ENCODE peak calls at places on chromosome 13, in four cellular contexts. One of them, this sample, is unnamed.
A peak's percentile ranks its signal among the peaks of the same experiment; 100 is the strongest.

GRCh38 chr13:83503424-83503823 is 378.9 kb downstream of the SLITRK1 start:
- DNase-seq in H1: no peak
- DNase-seq in HCT116: no peak
- DNase-seq in endothelial cell of umbilical vein: no peak
- DNase-seq in this sample: no peak

GRCh38 chr13:48839171-48839570 is 136.5 kb upstream of the FNDC3A start:
- DNase-seq in endothelial cell of umbilical vein: peak; percentile 64
- DNase-seq in HCT116: no peak
- DNase-seq in H1: no peak
- DNase-seq in this sample: no peak

GRCh38 chr13:86810385-86810784 is 860.8 kb upstream of the SLITRK5 start:
- DNase-seq in H1: no peak
- DNase-seq in HCT116: no peak
- DNase-seq in endothelial cell of umbilical vein: no peak
- DNase-seq in this sample: no peak

GRCh38 chr13:49791214-49791752 is 1.2 kb downstream of the KPNA3 start:
- DNase-seq in H1: no peak
- DNase-seq in endothelial cell of umbilical vein: peak; percentile 58
- DNase-seq in HCT116: no peak
- DNase-seq in this sample: peak; percentile 65

GRCh38 chr13:42279986-42280385 is 8.0 kb downstream of the AKAP11 start:
- DNase-seq in HCT116: no peak
- DNase-seq in H1: no peak
- DNase-seq in endothelial cell of umbilical vein: peak; percentile 75
- DNase-seq in this sample: no peak

GRCh38 chr13:30466358-30466714 is 600 bp upstream of the HMGB1 start:
- DNase-seq in endothelial cell of umbilical vein: no peak
- DNase-seq in H1: no peak
- DNase-seq in HCT116: no peak
- DNase-seq in this sample: no peak

GRCh38 chr13:98821372-98822237 is 69.1 kb upstream of the SLC15A1 start:
- DNase-seq in HCT116: no peak
- DNase-seq in endothelial cell of umbilical vein: peak; percentile 83
- DNase-seq in H1: no peak
- DNase-seq in this sample: no peak

GRCh38 chr13:77475345-77476084 is 60.0 kb upstream of the SCEL start:
- DNase-seq in endothelial cell of umbilical vein: no peak
- DNase-seq in H1: no peak
- DNase-seq in HCT116: no peak
- DNase-seq in this sample: no peak

GRCh38 chr13:33322474-33322827 is 36.9 kb upstream of the STARD13 start:
- DNase-seq in HCT116: no peak
- DNase-seq in H1: no peak
- DNase-seq in endothelial cell of umbilical vein: no peak
- DNase-seq in this sample: no peak

GRCh38 chr13:53052675-53053074 is 24.1 kb downstream of the OLFM4 start:
- DNase-seq in HCT116: no peak
- DNase-seq in H1: no peak
- DNase-seq in endothelial cell of umbilical vein: peak; percentile 3
- DNase-seq in this sample: no peak

GRCh38 chr13:41608779-41609178 is 151.4 kb downstream of the RGCC start:
- DNase-seq in HCT116: no peak
- DNase-seq in H1: no peak
- DNase-seq in endothelial cell of umbilical vein: no peak
- DNase-seq in this sample: no peak

GRCh38 chr13:75061909-75062308 is 420.1 kb downstream of the TBC1D4 start:
- DNase-seq in endothelial cell of umbilical vein: no peak
- DNase-seq in HCT116: no peak
- DNase-seq in H1: no peak
- DNase-seq in this sample: no peak

GRCh38 chr13:33787051-33787591 is 30.8 kb upstream of the RFC3 start:
- DNase-seq in HCT116: no peak
- DNase-seq in endothelial cell of umbilical vein: no peak
- DNase-seq in H1: no peak
- DNase-seq in this sample: no peak

GRCh38 chr13:22738357-22738756 is 442.4 kb upstream of the SGCG start:
- DNase-seq in HCT116: no peak
- DNase-seq in endothelial cell of umbilical vein: no peak
- DNase-seq in H1: no peak
- DNase-seq in this sample: no peak

GRCh38 chr13:32650705-32651311 is 64.6 kb downstream of the PDS5B start:
- DNase-seq in endothelial cell of umbilical vein: peak; percentile 77
- DNase-seq in HCT116: peak; percentile 43
- DNase-seq in H1: no peak
- DNase-seq in this sample: peak; percentile 82

GRCh38 chr13:80465321-80465720 is 124.4 kb upstream of the SPRY2 start:
- DNase-seq in HCT116: no peak
- DNase-seq in H1: no peak
- DNase-seq in endothelial cell of umbilical vein: no peak
- DNase-seq in this sample: no peak

GRCh38 chr13:111421216-111421615 is 100.8 kb downstream of the TEX29 start:
- DNase-seq in HCT116: no peak
- DNase-seq in H1: no peak
- DNase-seq in endothelial cell of umbilical vein: no peak
- DNase-seq in this sample: no peak

GRCh38 chr13:80605007-80605406 is 264.1 kb upstream of the SPRY2 start:
- DNase-seq in endothelial cell of umbilical vein: no peak
- DNase-seq in H1: no peak
- DNase-seq in HCT116: no peak
- DNase-seq in this sample: no peak

GRCh38 chr13:77222909-77223308 is 104.0 kb downstream of the MYCBP2 start:
- DNase-seq in endothelial cell of umbilical vein: no peak
- DNase-seq in HCT116: no peak
- DNase-seq in H1: no peak
- DNase-seq in this sample: no peak

GRCh38 chr13:100131863-100132574 is 43.1 kb downstream of the PCCA start:
- DNase-seq in HCT116: peak; percentile 45
- DNase-seq in H1: no peak
- DNase-seq in endothelial cell of umbilical vein: peak; percentile 97
- DNase-seq in this sample: no peak

GRCh38 chr13:103282571-103283450 is 216.6 kb upstream of the SLC10A2 start:
- DNase-seq in endothelial cell of umbilical vein: no peak
- DNase-seq in HCT116: no peak
- DNase-seq in H1: no peak
- DNase-seq in this sample: no peak

GRCh38 chr13:101416181-101417042 is at the start of gene NALCN:
- DNase-seq in endothelial cell of umbilical vein: peak; percentile 49
- DNase-seq in HCT116: no peak
- DNase-seq in H1: no peak
- DNase-seq in this sample: no peak

GRCh38 chr13:42474954-42475353 is 99.0 kb upstream of the TNFSF11 start:
- DNase-seq in HCT116: no peak
- DNase-seq in endothelial cell of umbilical vein: peak; percentile 26
- DNase-seq in H1: no peak
- DNase-seq in this sample: no peak

GRCh38 chr13:26998265-26998664 is 173.3 kb downstream of the USP12 start:
- DNase-seq in endothelial cell of umbilical vein: no peak
- DNase-seq in H1: no peak
- DNase-seq in HCT116: no peak
- DNase-seq in this sample: no peak

GRCh38 chr13:26993780-26994179 is 177.8 kb downstream of the USP12 start:
- DNase-seq in H1: no peak
- DNase-seq in endothelial cell of umbilical vein: no peak
- DNase-seq in HCT116: no peak
- DNase-seq in this sample: no peak

GRCh38 chr13:26999499-26999898 is 172.1 kb downstream of the USP12 start:
- DNase-seq in H1: no peak
- DNase-seq in HCT116: no peak
- DNase-seq in endothelial cell of umbilical vein: no peak
- DNase-seq in this sample: no peak

GRCh38 chr13:26995159-26995558 is 176.5 kb downstream of the USP12 start:
- DNase-seq in endothelial cell of umbilical vein: no peak
- DNase-seq in HCT116: no peak
- DNase-seq in H1: no peak
- DNase-seq in this sample: no peak

DNA sequence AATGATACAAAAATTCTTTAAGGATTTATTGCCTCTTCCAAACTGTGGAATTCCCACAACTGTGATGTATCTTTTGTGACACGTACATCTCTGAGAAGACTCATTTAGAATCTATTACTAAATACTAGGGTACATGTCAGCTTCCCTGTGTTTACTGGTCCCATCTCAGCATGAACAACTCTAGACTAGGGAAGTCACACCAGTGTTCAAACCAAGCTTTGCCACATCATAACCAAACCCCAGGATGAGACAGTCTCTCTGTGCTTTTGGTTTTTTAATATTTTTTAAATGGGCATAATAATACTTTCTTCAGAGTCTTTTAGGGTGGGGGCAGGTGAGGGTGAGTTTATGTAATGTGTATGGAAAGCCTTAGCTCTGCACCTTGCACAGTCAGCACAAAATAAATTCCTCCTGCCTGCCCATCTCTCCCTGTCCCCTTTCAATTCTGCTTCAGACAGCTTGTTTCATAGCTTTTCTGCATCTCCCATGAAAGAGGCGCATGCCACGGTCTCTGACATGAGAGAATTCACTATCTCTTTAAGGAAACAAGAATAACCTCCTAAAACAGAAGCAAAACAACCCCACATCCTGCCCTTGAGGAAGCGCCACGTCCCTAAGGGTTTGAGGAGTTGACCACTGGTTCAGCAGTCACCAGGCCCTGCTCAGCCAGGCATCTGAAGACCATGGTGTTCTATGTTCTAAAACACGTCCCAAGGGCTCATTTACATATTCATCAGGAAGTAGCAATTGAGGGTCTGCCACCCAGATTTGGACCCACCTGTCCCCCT is 174.5 kb downstream of the USP12 start:
- DNase-seq in H1: no peak
- DNase-seq in HCT116: no peak
- DNase-seq in endothelial cell of umbilical vein: no peak
- DNase-seq in this sample: no peak
- TF ChIP-seq POLR2A in H1: no peak
- TF ChIP-seq POLR2A in HCT116: no peak
- TF ChIP-seq POLR2A in endothelial cell of umbilical vein: no peak
- TF ChIP-seq POLR2A in this sample: no peak

GRCh38 chr13:46127336-46128023 is 22.6 kb upstream of the CPB2 start:
- DNase-seq in endothelial cell of umbilical vein: no peak
- DNase-seq in H1: no peak
- DNase-seq in HCT116: no peak
- DNase-seq in this sample: no peak

GRCh38 chr13:46126074-46126473 is 21.2 kb upstream of the CPB2 start:
- DNase-seq in HCT116: no peak
- DNase-seq in endothelial cell of umbilical vein: no peak
- DNase-seq in H1: no peak
- DNase-seq in this sample: no peak

GRCh38 chr13:46124531-46124966 is 19.7 kb upstream of the CPB2 start:
- DNase-seq in H1: no peak
- DNase-seq in endothelial cell of umbilical vein: no peak
- DNase-seq in HCT116: no peak
- DNase-seq in this sample: no peak

GRCh38 chr13:46126552-46127171 is 21.8 kb upstream of the CPB2 start:
- DNase-seq in H1: peak; percentile 56
- DNase-seq in HCT116: peak; percentile 57
- DNase-seq in endothelial cell of umbilical vein: peak; percentile 85
- DNase-seq in this sample: peak; percentile 77

GRCh38 chr13:46124967-46125933 is 20.4 kb upstream of the CPB2 start:
- DNase-seq in endothelial cell of umbilical vein: peak; percentile 75
- DNase-seq in HCT116: no peak
- DNase-seq in H1: no peak
- DNase-seq in this sample: peak; percentile 6
- TF ChIP-seq POLR2A in endothelial cell of umbilical vein: no peak
- TF ChIP-seq POLR2A in HCT116: no peak
- TF ChIP-seq POLR2A in H1: no peak
- TF ChIP-seq POLR2A in this sample: no peak

GRCh38 chr13:51768976-51769375 is 35.0 kb downstream of the DHRS12 start:
- DNase-seq in endothelial cell of umbilical vein: no peak
- DNase-seq in HCT116: no peak
- DNase-seq in H1: no peak
- DNase-seq in this sample: no peak

GRCh38 chr13:51770160-51770559 is 33.8 kb downstream of the DHRS12 start:
- DNase-seq in H1: no peak
- DNase-seq in HCT116: no peak
- DNase-seq in endothelial cell of umbilical vein: no peak
- DNase-seq in this sample: no peak

GRCh38 chr13:51770681-51771417 is 33.1 kb downstream of the DHRS12 start:
- DNase-seq in H1: no peak
- DNase-seq in endothelial cell of umbilical vein: no peak
- DNase-seq in HCT116: no peak
- DNase-seq in this sample: no peak

GRCh38 chr13:51768378-51768921 is 35.5 kb downstream of the DHRS12 start:
- DNase-seq in H1: no peak
- DNase-seq in HCT116: no peak
- DNase-seq in endothelial cell of umbilical vein: no peak
- DNase-seq in this sample: no peak

GRCh38 chr13:51769455-51770127 is 34.4 kb downstream of the DHRS12 start:
- DNase-seq in H1: no peak
- DNase-seq in HCT116: no peak
- DNase-seq in endothelial cell of umbilical vein: no peak
- DNase-seq in this sample: no peak
- TF ChIP-seq POLR2A in H1: no peak
- TF ChIP-seq POLR2A in HCT116: no peak
- TF ChIP-seq POLR2A in endothelial cell of umbilical vein: no peak
- TF ChIP-seq POLR2A in this sample: no peak

DNA sequence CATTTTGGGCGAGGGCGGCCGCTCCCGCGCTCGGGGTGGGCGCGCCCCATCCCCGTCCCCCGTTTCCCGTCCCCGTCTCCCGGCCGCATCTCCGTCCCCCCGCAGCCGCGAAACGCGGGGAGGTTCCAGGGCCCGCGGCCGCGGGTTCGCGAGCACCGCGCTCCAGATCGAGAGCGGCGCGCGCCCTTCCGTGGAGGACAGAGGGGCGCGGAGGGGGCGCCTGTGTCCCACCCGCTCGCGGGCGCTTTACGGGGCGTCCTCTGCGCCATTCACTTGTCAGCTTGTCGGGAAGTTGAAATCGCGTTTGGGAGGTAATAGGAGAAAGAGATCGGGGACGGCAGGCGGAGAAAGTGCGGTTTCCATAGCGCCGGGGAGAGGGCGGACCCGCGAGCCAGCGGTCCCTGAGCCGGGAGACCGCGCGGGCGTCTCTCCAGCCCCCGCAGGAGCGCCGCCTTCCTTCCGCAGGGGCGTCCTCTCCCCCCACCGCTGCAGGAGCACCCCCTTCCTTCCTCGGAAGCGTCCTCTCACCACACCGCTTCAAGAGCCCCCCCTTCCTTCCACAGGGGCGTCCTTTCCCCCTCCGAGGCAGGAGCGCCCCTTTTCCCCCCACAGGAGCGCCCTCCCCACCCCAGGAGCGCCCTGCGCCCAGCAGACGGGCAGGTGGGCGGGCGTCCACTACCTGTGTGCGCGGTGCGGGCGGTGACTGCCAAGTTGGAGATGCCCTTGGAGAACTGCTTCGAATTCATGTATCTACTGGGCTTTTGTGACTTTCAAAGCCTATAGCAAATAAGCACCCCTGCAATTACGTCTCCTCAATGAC is 962 bp upstream of the IRS2 start:
- DNase-seq in H1: no peak
- DNase-seq in endothelial cell of umbilical vein: peak; percentile 25
- DNase-seq in HCT116: no peak
- DNase-seq in this sample: peak; percentile 69
- TF ChIP-seq POLR2A in H1: no peak
- TF ChIP-seq POLR2A in endothelial cell of umbilical vein: no peak
- TF ChIP-seq POLR2A in HCT116: no peak
- TF ChIP-seq POLR2A in this sample: peak; percentile 34